ENCODE peak calls at places on chromosomes 2 and 18, in four cellular contexts. U is HepG2, S is GM12878, K is H1. Q is an unnamed sample.

GRCh38 chr18:10062292-10062940 is 148.6 kb downstream of the VAPA start:
- DNase-seq in S (no peak), K (no peak), U (no peak), Q (no peak)

GRCh38 chr2:179253226-179253625 is 11.4 kb downstream of the SESTD1 start:
- DNase-seq in K (no peak), S (no peak), U (no peak), Q (no peak)

GRCh38 chr18:34158881-34159690 is 65.6 kb downstream of the NOL4 start:
- DNase-seq in S (no peak), K (peak; percentile 85), U (peak; percentile 2), Q (no peak)

GRCh38 chr2:216548901-216549321 is 50.3 kb downstream of the RPL37A start:
- DNase-seq in S (no peak), K (no peak), U (no peak), Q (no peak)

GRCh38 chr18:63758616-63759015 is 16.6 kb upstream of the SERPINB7 start:
- DNase-seq in S (no peak), U (no peak), K (no peak), Q (no peak)

GRCh38 chr2:177929662-177930522 is 142.7 kb downstream of the PDE11A start:
- DNase-seq in U (no peak), S (no peak), K (no peak), Q (no peak)

GRCh38 chr2:101609434-101609833 is 88.1 kb upstream of the MAP4K4 start:
- DNase-seq in K (no peak), U (no peak), S (no peak), Q (no peak)

GRCh38 chr2:5365871-5366461 is 326.2 kb upstream of the SOX11 start:
- DNase-seq in K (peak; percentile 94), U (peak; percentile 62), S (no peak), Q (peak; percentile 68)

GRCh38 chr2:25177369-25177641 is 8.9 kb upstream of the POMC start:
- DNase-seq in S (no peak), U (no peak), K (no peak), Q (no peak)

GRCh38 chr18:77560334-77560970 is 310.8 kb downstream of the GALR1 start:
- DNase-seq in K (no peak), S (no peak), U (no peak), Q (no peak)

GRCh38 chr2:101341901-101342624 is 33.6 kb upstream of the RNF149 start:
- DNase-seq in U (peak; percentile 70), S (no peak), K (peak; percentile 97), Q (peak; percentile 75)

GRCh38 chr2:227325824-227326195 is 759 bp downstream of the MFF start:
- DNase-seq in K (no peak), S (no peak), U (peak; percentile 21), Q (peak; percentile 8)

GRCh38 chr2:10036095-10036879 is 7.1 kb upstream of the KLF11 start:
- DNase-seq in S (no peak), K (no peak), U (no peak), Q (no peak)

GRCh38 chr2:112640800-112641675 is 4.7 kb upstream of the SLC20A1 start:
- DNase-seq in U (no peak), K (no peak), S (no peak), Q (no peak)

GRCh38 chr2:85448840-85449588 is 30.5 kb downstream of the SH2D6 start:
- DNase-seq in K (no peak), S (no peak), U (no peak), Q (no peak)

GRCh38 chr2:8297376-8298213 is 384.3 kb upstream of the ID2 start:
- DNase-seq in S (no peak), U (no peak), K (no peak), Q (no peak)

GRCh38 chr2:200252661-200253067 is 53.8 kb upstream of the SPATS2L start:
- DNase-seq in U (no peak), S (no peak), K (no peak), Q (no peak)

GRCh38 chr18:57864615-57865121 is 61.6 kb upstream of the ATP8B1 start:
- DNase-seq in S (no peak), U (no peak), K (no peak), Q (no peak)

GRCh38 chr2:68050353-68050752 is 12.5 kb downstream of the C1D start:
- DNase-seq in S (no peak), K (no peak), U (no peak), Q (no peak)

GRCh38 chr2:98091738-98092137 is 4.8 kb downstream of the VWA3B start:
- DNase-seq in K (no peak), S (no peak), U (no peak), Q (no peak)

GRCh38 chr2:77831471-77831870 is 309.3 kb upstream of the LRRTM4 start:
- DNase-seq in S (no peak), K (no peak), U (no peak), Q (no peak)

GRCh38 chr2:64941751-64942150 is 47.4 kb upstream of the SLC1A4 start:
- DNase-seq in U (no peak), K (no peak), S (no peak), Q (no peak)

GRCh38 chr2:214781226-214781625 is 28.3 kb downstream of the BARD1 start:
- DNase-seq in S (no peak), U (no peak), K (no peak), Q (no peak)

GRCh38 chr2:42813773-42814172 is 21.4 kb upstream of the HAAO start:
- DNase-seq in K (no peak), U (no peak), S (no peak), Q (no peak)

GRCh38 chr2:231124833-231125232 is at the start of gene HTR2B:
- DNase-seq in S (no peak), K (no peak), U (no peak), Q (no peak)

GRCh38 chr18:3248062-3248669 is 565 bp downstream of the MYL12A start:
- DNase-seq in K (no peak), S (no peak), U (no peak), Q (no peak)

GRCh38 chr2:161414385-161415040 is 1.6 kb upstream of the TBR1 start:
- DNase-seq in K (peak; percentile 78), U (peak; percentile 23), S (no peak), Q (peak; percentile 55)

GRCh38 chr18:38545071-38545470 is 979.5 kb upstream of the CELF4 start:
- DNase-seq in U (peak; percentile 24), K (peak; percentile 52), S (no peak), Q (peak; percentile 5)

GRCh38 chr2:134976074-134976702 is 57.6 kb downstream of the CCNT2 start:
- DNase-seq in K (no peak), U (no peak), S (no peak), Q (no peak)

GRCh38 chr2:54771166-54771565 is 47.7 kb downstream of the EML6 start:
- DNase-seq in K (no peak), S (no peak), U (no peak), Q (no peak)

GRCh38 chr2:15732341-15733077 is 140.8 kb downstream of the DDX1 start:
- DNase-seq in S (peak; percentile 38), U (no peak), K (no peak), Q (no peak)

GRCh38 chr2:61090386-61090921 is 24.8 kb downstream of the SANBR start:
- DNase-seq in U (peak; percentile 95), K (no peak), S (no peak), Q (no peak)

GRCh38 chr2:105042189-105042588 is 4.3 kb downstream of the MRPS9 start:
- DNase-seq in U (no peak), K (no peak), S (no peak), Q (peak; percentile 46)

GRCh38 chr2:113233593-113234550 is 44.8 kb downstream of the PAX8 start:
- DNase-seq in S (no peak), U (peak; percentile 32), K (no peak), Q (peak; percentile 67)

GRCh38 chr2:158724803-158725271 is 70.3 kb upstream of the DAPL1 start:
- DNase-seq in S (no peak), U (no peak), K (no peak), Q (no peak)
- TF ChIP-seq CBX5 in S (no peak), U (no peak), K (no peak), Q (no peak)

DNA sequence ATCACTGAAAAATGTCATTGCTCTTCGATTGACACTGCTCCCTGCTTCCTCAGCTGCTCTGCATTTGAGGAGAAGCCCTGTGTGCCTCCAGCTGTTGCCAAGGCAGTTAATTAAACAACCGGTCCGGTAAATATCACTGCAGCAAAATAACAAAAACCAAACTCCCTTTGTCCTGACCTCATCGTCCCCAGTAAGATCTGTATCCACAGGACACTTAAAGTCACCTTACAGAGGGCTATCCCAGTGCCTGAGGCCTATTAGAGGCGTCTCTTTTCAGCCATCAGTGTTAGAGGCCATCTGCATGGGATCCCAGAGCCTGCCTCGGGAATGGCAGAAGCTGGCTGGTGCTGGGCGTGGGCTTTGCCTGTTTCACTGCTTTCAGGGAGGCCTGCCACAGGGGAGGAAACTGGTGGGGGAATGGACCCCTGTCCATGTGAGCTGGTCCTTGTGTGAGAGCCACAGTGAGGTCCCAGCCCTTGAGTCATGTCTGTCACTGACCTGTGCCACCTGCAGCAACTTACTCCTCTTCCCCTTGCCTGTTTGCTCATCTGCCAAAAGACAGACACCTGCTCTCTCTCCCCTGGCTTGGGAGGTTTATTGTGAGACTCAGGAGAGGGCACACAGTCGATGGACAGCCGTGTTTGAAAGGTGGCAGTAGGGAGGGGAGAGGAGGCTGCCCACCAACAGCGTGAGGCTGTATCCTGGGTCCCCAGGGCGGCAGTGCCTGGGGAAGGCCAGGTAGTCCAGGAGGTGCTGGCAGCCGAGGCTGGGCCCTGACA is 117.7 kb upstream of the MCFD2 start:
- DNase-seq in K (no peak), U (peak; percentile 28), S (no peak), Q (no peak)
- TF ChIP-seq CBX5 in K (no peak), U (no peak), S (no peak), Q (no peak)

GRCh38 chr2:114446571-114446970 is 4.1 kb downstream of the DPP10 start:
- DNase-seq in U (no peak), S (no peak), K (no peak), Q (no peak)

GRCh38 chr2:114442545-114442944 is at the start of gene DPP10:
- DNase-seq in K (peak; percentile 76), S (no peak), U (peak; percentile 13), Q (peak; percentile 8)
- TF ChIP-seq CBX5 in K (no peak), S (no peak), U (no peak), Q (no peak)

DNA sequence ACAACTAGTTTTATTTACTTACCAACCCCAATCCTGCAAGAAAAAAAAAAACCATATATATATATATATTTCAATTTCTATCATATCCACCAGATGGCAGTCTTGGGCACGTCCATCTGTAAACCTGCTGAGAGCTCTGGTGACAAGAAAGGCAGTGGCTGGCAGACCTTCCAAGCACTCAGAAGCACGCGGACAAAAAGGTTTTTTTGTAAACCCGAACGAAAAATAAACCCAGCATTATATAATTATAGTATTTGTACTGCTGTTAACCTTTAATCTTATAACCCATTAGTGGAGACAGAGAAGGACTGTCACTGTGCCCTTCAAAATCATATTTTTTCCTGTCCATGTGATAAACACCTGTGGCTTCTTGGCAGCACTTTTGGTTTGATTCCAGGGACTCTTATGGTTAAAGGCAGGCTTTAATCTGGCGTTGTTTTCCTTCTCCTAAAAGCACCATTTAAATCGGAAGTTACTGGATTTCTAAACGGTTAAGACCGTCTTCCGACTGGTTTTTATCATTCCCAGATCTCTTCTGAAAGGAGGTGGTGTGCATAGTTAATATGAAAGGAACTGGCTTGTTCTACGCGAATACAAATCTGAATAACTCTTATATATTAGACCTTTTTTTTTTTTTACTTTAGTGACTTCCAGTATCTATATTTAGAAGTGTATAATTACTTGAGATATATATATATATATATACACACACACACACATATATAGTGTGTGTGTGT is 31.0 kb upstream of the SLC3A1 start:
- DNase-seq in U (peak; percentile 77), K (no peak), S (no peak), Q (peak; percentile 58)
- TF ChIP-seq CBX5 in U (no peak), K (no peak), S (no peak), Q (no peak)

GRCh38 chr2:30789670-30790210 is 17.5 kb downstream of the CAPN13 start:
- DNase-seq in U (no peak), K (peak; percentile 43), S (no peak), Q (no peak)
- TF ChIP-seq CBX5 in U (no peak), K (no peak), S (no peak), Q (no peak)

Q was measured in K562.